ENCODE peak calls at places on chromosomes 6 and 20, in nine cellular contexts. K is endothelial cell; V is effector memory CD4-positive, alpha-beta T cell; H is WTC11; X is LoVo; C is foreskin keratinocyte; E is mesendoderm; B is fibroblast of mammary gland; A is stimulated activated naive CD4-positive, alpha-beta T cell. R is an unnamed sample.
A peak's percentile ranks its signal among the peaks of the same experiment; 100 is the strongest.

GRCh38 chr6:153976921-153977693 is 61.9 kb upstream of the OPRM1 start:
- DNase-seq in K (no peak), V (no peak), H (no peak), X (peak; percentile 14), C (no peak), E (peak; percentile 18), B (peak; percentile 84), A (no peak), R (peak; percentile 36)

GRCh38 chr6:147046131-147046530 is 158.1 kb upstream of the STXBP5 start:
- DNase-seq in K (no peak), V (no peak), H (no peak), X (no peak), C (no peak), E (no peak), B (peak; percentile 27), A (no peak), R (peak; percentile 28)

GRCh38 chr6:43150051-43150751 is 20.9 kb upstream of the SRF start:
- DNase-seq in K (no peak), V (no peak), H (no peak), X (no peak), C (no peak), E (no peak), B (no peak), A (no peak), R (no peak)

GRCh38 chr6:106064103-106064502 is 22.0 kb upstream of the PRDM1 start:
- DNase-seq in K (no peak), V (no peak), H (no peak), X (no peak), C (no peak), E (peak; percentile 48), B (no peak), A (no peak), R (peak; percentile 93)

GRCh38 chr20:32661820-32662528 is 11.8 kb downstream of the C20orf203 start:
- DNase-seq in K (no peak), V (no peak), H (no peak), X (no peak), C (no peak), E (no peak), B (no peak), A (no peak), R (no peak)

GRCh38 chr6:145880361-145880760 is 65.8 kb upstream of the FBXO30 start:
- DNase-seq in K (no peak), V (no peak), H (no peak), X (no peak), C (no peak), E (no peak), B (no peak), A (no peak), R (no peak)

GRCh38 chr6:27592481-27593199 is 119.7 kb upstream of the ZNF184 start:
- DNase-seq in K (peak; percentile 57), V (no peak), H (peak; percentile 76), X (peak; percentile 74), C (peak; percentile 67), E (peak; percentile 98), B (peak; percentile 73), A (peak; percentile 17), R (peak; percentile 40)

GRCh38 chr20:45085289-45085688 is 15.6 kb downstream of the KCNS1 start:
- DNase-seq in K (no peak), V (no peak), H (no peak), X (no peak), C (no peak), E (no peak), B (no peak), A (no peak), R (no peak)

GRCh38 chr6:63476302-63476701 is 96.0 kb upstream of the LOC128125822 start:
- DNase-seq in K (no peak), V (no peak), H (no peak), X (no peak), C (no peak), E (peak; percentile 34), B (no peak), A (no peak), R (peak; percentile 91)

GRCh38 chr6:25456249-25456648 is 177.1 kb downstream of the CARMIL1 start:
- DNase-seq in K (no peak), V (no peak), H (no peak), X (no peak), C (no peak), E (no peak), B (peak; percentile 31), A (no peak), R (no peak)

GRCh38 chr6:38193051-38193450 is 373.5 kb downstream of the ZFAND3 start:
- DNase-seq in K (no peak), V (no peak), H (no peak), X (no peak), C (no peak), E (peak; percentile 23), B (no peak), A (no peak), R (no peak)

GRCh38 chr6:2956930-2957329 is 14.4 kb downstream of the SERPINB6 start:
- DNase-seq in K (no peak), V (no peak), H (no peak), X (no peak), C (no peak), E (no peak), B (no peak), A (no peak), R (no peak)

GRCh38 chr6:43299338-43300293 is 1.6 kb downstream of the SLC22A7 start:
- DNase-seq in K (no peak), V (no peak), H (no peak), X (no peak), C (no peak), E (no peak), B (no peak), A (no peak), R (no peak)

GRCh38 chr6:46189726-46190125 is 18.9 kb upstream of the ENPP5 start:
- DNase-seq in K (no peak), V (no peak), H (no peak), X (no peak), C (no peak), E (no peak), B (no peak), A (no peak), R (no peak)

GRCh38 chr6:34319471-34319885 is 70.7 kb upstream of the SMIM29 start:
- DNase-seq in K (no peak), V (no peak), H (no peak), X (peak; percentile 5), C (peak; percentile 60), E (no peak), B (no peak), A (no peak), R (no peak)

GRCh38 chr6:167766986-167767714 is 59.6 kb upstream of the AFDN start:
- DNase-seq in K (no peak), V (no peak), H (no peak), X (no peak), C (no peak), E (no peak), B (no peak), A (no peak), R (peak; percentile 23)

GRCh38 chr6:163536770-163537169 is 122.3 kb downstream of the QKI start:
- DNase-seq in K (no peak), V (no peak), H (no peak), X (no peak), C (no peak), E (no peak), B (peak; percentile 68), A (no peak), R (peak; percentile 41)

GRCh38 chr6:31493875-31494694 is 3.9 kb upstream of the MICB start:
- DNase-seq in K (peak; percentile 78), V (peak; percentile 38), H (peak; percentile 92), X (peak; percentile 85), C (no peak), E (peak; percentile 94), B (peak; percentile 72), A (peak; percentile 38), R (peak; percentile 90)

GRCh38 chr6:5786321-5787053 is 220.2 kb downstream of the NRN1 start:
- DNase-seq in K (no peak), V (no peak), H (no peak), X (no peak), C (peak; percentile 61), E (no peak), B (no peak), A (no peak), R (peak; percentile 11)

GRCh38 chr6:155301867-155302266 is 12.4 kb downstream of the TFB1M start:
- DNase-seq in K (no peak), V (no peak), H (no peak), X (no peak), C (no peak), E (peak; percentile 40), B (peak; percentile 37), A (no peak), R (no peak)